ENCODE peak calls at places on chromosomes 3 and 15, in four cellular contexts. D is GM13977, U is AG09319, Y is endothelial cell of umbilical vein. S is an unnamed sample.

GRCh38 chr3:61117045-61117898 is 134.0 kb downstream of the FHIT start:
- DNase-seq in D (no peak), U (no peak), Y (no peak), S (no peak)

GRCh38 chr15:81939604-81940440 is 106.0 kb downstream of the MEX3B start:
- DNase-seq in D (peak; percentile 48), U (no peak), Y (peak; percentile 65), S (no peak)

GRCh38 chr15:78915341-78916087 is 29.3 kb downstream of the CTSH start:
- DNase-seq in D (no peak), U (no peak), Y (no peak), S (no peak)

GRCh38 chr15:67105065-67105951 is 39.9 kb downstream of the SMAD3 start:
- DNase-seq in D (no peak), U (peak; percentile 91), Y (peak; percentile 96), S (peak; percentile 97)

GRCh38 chr3:78660958-78661357 is 1106.8 kb downstream of the ROBO1 start:
- DNase-seq in D (no peak), U (no peak), Y (no peak), S (no peak)

GRCh38 chr3:179541094-179541493 is 21.6 kb upstream of the ACTL6A start:
- DNase-seq in D (no peak), U (no peak), Y (no peak), S (no peak)

GRCh38 chr3:177448987-177449975 is 252.0 kb upstream of the TBL1XR1 start:
- DNase-seq in D (peak; percentile 69), U (no peak), Y (no peak), S (no peak)

GRCh38 chr15:35671197-35671596 is 125.2 kb upstream of the DPH6 start:
- DNase-seq in D (no peak), U (no peak), Y (no peak), S (no peak)

GRCh38 chr3:126550488-126551051 is 8.2 kb downstream of the C3orf22 start:
- DNase-seq in D (no peak), U (no peak), Y (no peak), S (no peak)

GRCh38 chr15:91627473-91628309 is 225.8 kb upstream of the SLCO3A1 start:
- DNase-seq in D (no peak), U (no peak), Y (no peak), S (no peak)

GRCh38 chr3:165954171-165954570 is 116.9 kb upstream of the BCHE start:
- DNase-seq in D (no peak), U (no peak), Y (no peak), S (no peak)

GRCh38 chr3:43410575-43410974 is 124.2 kb downstream of the SNRK start:
- DNase-seq in D (no peak), U (no peak), Y (no peak), S (peak; percentile 12)

GRCh38 chr3:89145995-89146394 is 38.6 kb downstream of the EPHA3 start:
- DNase-seq in D (no peak), U (peak; percentile 56), Y (no peak), S (peak; percentile 42)

GRCh38 chr15:67010898-67011619 is 54.3 kb upstream of the SMAD3 start:
- DNase-seq in D (no peak), U (no peak), Y (no peak), S (no peak)

GRCh38 chr15:77505556-77505955 is 84.9 kb downstream of the HMG20A start:
- DNase-seq in D (no peak), U (no peak), Y (no peak), S (no peak)

GRCh38 chr3:55454611-55455010 is 32.5 kb downstream of the WNT5A start:
- DNase-seq in D (no peak), U (no peak), Y (no peak), S (no peak)

GRCh38 chr3:10374311-10374710 is 53.4 kb upstream of the SEC13 start:
- DNase-seq in D (no peak), U (no peak), Y (no peak), S (no peak)

GRCh38 chr3:88180398-88180999 is 30.7 kb downstream of the C3orf38 start:
- DNase-seq in D (peak; percentile 42), U (peak; percentile 10), Y (peak; percentile 48), S (no peak)

GRCh38 chr3:78483070-78483469 is 1284.7 kb downstream of the ROBO1 start:
- DNase-seq in D (no peak), U (no peak), Y (no peak), S (no peak)

GRCh38 chr15:69501456-69501855 is 48.8 kb downstream of the RPLP1 start:
- DNase-seq in D (no peak), U (no peak), Y (no peak), S (no peak)

GRCh38 chr15:69504352-69505040 is 51.9 kb downstream of the RPLP1 start:
- DNase-seq in D (no peak), U (no peak), Y (no peak), S (no peak)

GRCh38 chr15:69500339-69500738 is 47.7 kb downstream of the RPLP1 start:
- DNase-seq in D (no peak), U (no peak), Y (no peak), S (no peak)

GRCh38 chr15:69499521-69500201 is 47.0 kb downstream of the RPLP1 start:
- DNase-seq in D (no peak), U (no peak), Y (no peak), S (no peak)

GRCh38 chr15:69502470-69503045 is 49.9 kb downstream of the RPLP1 start:
- DNase-seq in D (no peak), U (no peak), Y (no peak), S (no peak)
- TF ChIP-seq CTCF in D (peak; percentile 23), U (peak; percentile 17), Y (no peak), S (no peak)

DNA sequence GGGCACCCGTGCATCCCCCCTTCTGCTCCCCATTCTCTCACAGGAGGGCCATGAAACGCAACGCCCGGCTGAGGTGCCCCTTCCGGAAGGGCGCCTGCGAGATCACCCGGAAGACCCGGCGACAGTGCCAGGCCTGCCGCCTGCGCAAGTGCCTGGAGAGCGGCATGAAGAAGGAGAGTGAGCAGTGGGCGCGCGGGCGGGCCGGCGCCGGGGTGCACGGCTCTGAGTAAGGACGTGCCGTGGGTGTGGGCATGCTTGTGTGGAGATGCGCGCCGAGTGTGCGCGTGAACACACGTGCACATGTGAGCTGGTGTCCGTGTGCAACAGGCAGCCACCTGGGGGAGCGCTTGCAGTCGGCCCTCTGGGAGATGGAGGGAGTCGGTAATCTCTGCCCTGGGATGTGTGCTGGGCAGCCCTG is 28.1 kb downstream of the NR1I2 start:
- DNase-seq in D (peak; percentile 75), U (no peak), Y (peak; percentile 47), S (no peak)
- TF ChIP-seq CTCF in D (peak; percentile 63), U (peak; percentile 28), Y (peak; percentile 55), S (peak; percentile 46)

GRCh38 chr3:57682284-57682683 is 10.6 kb downstream of the DENND6A start:
- DNase-seq in D (no peak), U (no peak), Y (no peak), S (no peak)
- TF ChIP-seq CTCF in D (no peak), U (peak; percentile 20), Y (no peak), S (no peak)

GRCh38 chr3:105828703-105829102 is 40.1 kb downstream of the CBLB start:
- DNase-seq in D (no peak), U (no peak), Y (no peak), S (no peak)

GRCh38 chr3:105829229-105829628 is 39.6 kb downstream of the CBLB start:
- DNase-seq in D (no peak), U (no peak), Y (no peak), S (no peak)

GRCh38 chr3:105829879-105830622 is 38.8 kb downstream of the CBLB start:
- DNase-seq in D (no peak), U (no peak), Y (peak; percentile 84), S (no peak)

GRCh38 chr3:105827101-105827634 is 41.6 kb downstream of the CBLB start:
- DNase-seq in D (no peak), U (no peak), Y (no peak), S (no peak)

DNA sequence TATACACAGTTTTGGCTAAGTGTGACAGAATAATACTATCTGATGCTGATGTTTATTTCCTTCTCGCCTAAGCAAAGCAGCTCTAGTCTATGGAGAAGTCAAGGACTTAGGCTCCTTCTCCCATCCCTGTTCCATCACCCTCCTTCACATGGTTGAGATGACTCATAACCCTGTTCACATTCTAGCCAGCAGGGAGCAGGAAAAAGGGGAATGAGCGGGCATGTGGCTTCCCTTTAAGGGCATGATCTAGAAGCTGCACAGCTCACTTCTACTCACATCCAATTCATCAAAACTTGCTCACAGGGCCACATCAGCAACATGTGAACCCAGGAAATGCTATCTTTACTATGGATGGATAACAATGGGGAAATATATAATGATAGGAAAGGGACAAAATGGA is 40.9 kb downstream of the CBLB start:
- DNase-seq in D (no peak), U (peak; percentile 12), Y (peak; percentile 66), S (peak; percentile 38)
- TF ChIP-seq CTCF in D (no peak), U (peak; percentile 25), Y (peak; percentile 37), S (peak; percentile 57)

DNA sequence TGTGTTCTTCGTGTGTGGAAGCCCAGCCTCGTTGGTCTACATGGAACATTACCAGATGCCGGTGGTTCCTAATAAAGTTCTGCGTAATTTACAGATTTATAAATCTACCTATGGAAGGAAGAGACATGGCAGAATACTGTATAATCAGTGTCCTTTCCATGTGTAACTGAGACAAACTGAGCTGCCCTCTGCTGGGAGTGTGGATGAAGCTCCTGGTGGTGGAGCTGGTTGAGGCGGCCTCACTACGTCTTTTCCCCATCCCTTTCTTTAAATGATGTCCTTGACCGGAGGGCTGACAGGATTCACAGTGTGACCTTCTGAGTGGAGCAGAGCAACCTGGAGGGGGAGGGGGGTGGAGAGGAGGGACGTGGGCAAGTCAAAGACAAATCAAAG is 267.0 kb upstream of the CHRM5 start:
- DNase-seq in D (no peak), U (no peak), Y (no peak), S (no peak)
- TF ChIP-seq CTCF in D (no peak), U (no peak), Y (peak; percentile 10), S (no peak)

GRCh38 chr15:52255935-52256334 is 39.7 kb downstream of the MYO5C start:
- DNase-seq in D (no peak), U (no peak), Y (no peak), S (no peak)

GRCh38 chr15:52252781-52253180 is 42.8 kb downstream of the MYO5C start:
- DNase-seq in D (no peak), U (peak; percentile 60), Y (peak; percentile 90), S (peak; percentile 83)

GRCh38 chr15:52256366-52256765 is 39.2 kb downstream of the MYO5C start:
- DNase-seq in D (peak; percentile 74), U (peak; percentile 50), Y (peak; percentile 90), S (no peak)

GRCh38 chr15:52255008-52255407 is 40.6 kb downstream of the MYO5C start:
- DNase-seq in D (no peak), U (no peak), Y (peak; percentile 75), S (no peak)

DNA sequence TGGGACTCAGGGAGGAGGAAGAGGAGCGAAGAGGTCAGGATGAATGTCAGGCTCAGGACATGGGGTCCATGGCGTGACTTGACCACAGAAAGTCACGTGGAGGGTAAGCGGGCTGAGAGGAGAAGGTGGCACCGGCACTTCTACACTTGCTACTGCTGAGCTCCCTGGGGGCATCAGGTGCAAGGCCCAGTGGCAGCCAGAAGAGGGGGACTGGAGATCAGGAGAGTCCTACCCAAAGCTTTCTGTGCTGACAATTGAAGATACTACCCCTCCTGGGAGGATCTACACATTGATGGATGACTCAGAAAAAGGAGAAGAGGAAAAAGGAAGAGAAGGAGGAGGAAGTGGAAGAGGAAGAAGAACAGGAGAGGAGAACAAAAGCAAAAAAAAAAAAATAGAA is 41.3 kb downstream of the MYO5C start:
- DNase-seq in D (no peak), U (no peak), Y (peak; percentile 5), S (no peak)
- TF ChIP-seq CTCF in D (peak; percentile 46), U (no peak), Y (peak; percentile 12), S (no peak)